ENCODE peak calls at places on chromosome 15, in six cellular contexts. Q is NCI-H446 treated with DMSO at 0.1 percent for 48 hours; O is CD8-positive, alpha-beta T cell; R is AG09309; M is stimulated activated CD4-positive, alpha-beta T cell treated with anti-CD3 and anti-CD28 coated beads, Interleukin-4, amount 100 ng/mL, for 48 hours; H is fibroblast of pulmonary artery. F is an unnamed sample.

GRCh38 chr15:36430280-36430679 is 149.1 kb upstream of the CDIN1 start:
- DNase-seq in Q (no peak), O (no peak), R (no peak), M (no peak), H (no peak), F (no peak)

GRCh38 chr15:55915876-55916567 is 77.4 kb downstream of the NEDD4 start:
- DNase-seq in Q (no peak), O (no peak), R (no peak), M (no peak), H (peak; percentile 64), F (no peak)

GRCh38 chr15:51846463-51847230 is 17.2 kb downstream of the TMOD3 start:
- DNase-seq in Q (no peak), O (no peak), R (no peak), M (no peak), H (peak; percentile 93), F (no peak)

GRCh38 chr15:101264011-101264410 is 12.2 kb upstream of the CHSY1 start:
- DNase-seq in Q (no peak), O (no peak), R (no peak), M (no peak), H (peak; percentile 49), F (no peak)

GRCh38 chr15:80706161-80706560 is 11.1 kb downstream of the ABHD17C start:
- DNase-seq in Q (no peak), O (no peak), R (no peak), M (no peak), H (no peak), F (no peak)

GRCh38 chr15:55357774-55358173 is 38.8 kb downstream of the PIGB start:
- DNase-seq in Q (no peak), O (no peak), R (peak; percentile 20), M (no peak), H (peak; percentile 30), F (no peak)

GRCh38 chr15:79408041-79408440 is 24.1 kb upstream of the MINAR1 start:
- DNase-seq in Q (no peak), O (no peak), R (no peak), M (no peak), H (peak; percentile 7), F (no peak)

GRCh38 chr15:74172751-74173544 is 562 bp upstream of the ISLR start:
- DNase-seq in Q (no peak), O (no peak), R (no peak), M (no peak), H (peak; percentile 77), F (peak; percentile 89)

GRCh38 chr15:100140527-100141303 is 201.1 kb downstream of the ADAMTS17 start:
- DNase-seq in Q (no peak), O (no peak), R (no peak), M (no peak), H (no peak), F (no peak)

GRCh38 chr15:31235298-31236183 is 91.1 kb upstream of the KLF13 start:
- DNase-seq in Q (peak; percentile 41), O (no peak), R (no peak), M (no peak), H (peak; percentile 69), F (peak; percentile 93)

GRCh38 chr15:35986072-35986666 is 440.2 kb upstream of the DPH6 start:
- DNase-seq in Q (no peak), O (no peak), R (no peak), M (no peak), H (peak; percentile 47), F (peak; percentile 55)

GRCh38 chr15:65392368-65392767 is 14.6 kb upstream of the IGDCC3 start:
- DNase-seq in Q (no peak), O (no peak), R (no peak), M (no peak), H (no peak), F (no peak)

GRCh38 chr15:40825661-40826088 is 2.8 kb downstream of the PPP1R14D start:
- DNase-seq in Q (no peak), O (no peak), R (peak; percentile 16), M (no peak), H (no peak), F (no peak)

GRCh38 chr15:72706266-72706665 is 20.3 kb downstream of the BBS4 start:
- DNase-seq in Q (no peak), O (no peak), R (no peak), M (no peak), H (no peak), F (no peak)

GRCh38 chr15:91258436-91258779 is 158.4 kb downstream of the SV2B start:
- DNase-seq in Q (no peak), O (no peak), R (no peak), M (no peak), H (no peak), F (no peak)

GRCh38 chr15:49888341-49888693 is 230.7 kb downstream of the ATP8B4 start:
- DNase-seq in Q (no peak), O (no peak), R (no peak), M (no peak), H (no peak), F (no peak)

GRCh38 chr15:91515188-91515754 is 338.2 kb upstream of the SLCO3A1 start:
- DNase-seq in Q (no peak), O (no peak), R (peak; percentile 69), M (no peak), H (peak; percentile 79), F (peak; percentile 69)

GRCh38 chr15:77620960-77621647 is 11.6 kb downstream of the LINGO1 start:
- DNase-seq in Q (no peak), O (no peak), R (no peak), M (no peak), H (no peak), F (no peak)

GRCh38 chr15:28123408-28124023 is 24.4 kb upstream of the OCA2 start:
- DNase-seq in Q (no peak), O (peak; percentile 70), R (no peak), M (peak; percentile 39), H (peak; percentile 77), F (no peak)

GRCh38 chr15:78682013-78682651 is 41.1 kb upstream of the CHRNB4 start:
- DNase-seq in Q (no peak), O (no peak), R (no peak), M (no peak), H (no peak), F (no peak)

GRCh38 chr15:76342382-76343201 is 6.0 kb downstream of the ISL2 start:
- DNase-seq in Q (no peak), O (no peak), R (no peak), M (no peak), H (no peak), F (peak; percentile 86)

GRCh38 chr15:34280193-34280592 is 55.4 kb downstream of the EMC4 start:
- DNase-seq in Q (no peak), O (no peak), R (no peak), M (no peak), H (no peak), F (no peak)

GRCh38 chr15:56351362-56351761 is 13.9 kb upstream of the TEX9 start:
- DNase-seq in Q (no peak), O (no peak), R (no peak), M (no peak), H (no peak), F (no peak)

GRCh38 chr15:72835289-72835890 is 51.8 kb upstream of the ADPGK start:
- DNase-seq in Q (no peak), O (no peak), R (no peak), M (no peak), H (peak; percentile 6), F (no peak)

GRCh38 chr15:74382004-74382816 is 14.8 kb upstream of the CYP11A1 start:
- DNase-seq in Q (peak; percentile 19), O (peak; percentile 81), R (no peak), M (peak; percentile 77), H (peak; percentile 79), F (peak; percentile 86)

GRCh38 chr15:53978248-53978906 is at the start of gene UNC13C:
- DNase-seq in Q (peak; percentile 35), O (no peak), R (no peak), M (no peak), H (no peak), F (peak; percentile 71)